ENCODE peak calls at places on chromosome 2, in six cellular contexts. One of them, this sample, is unnamed.

GRCh38 chr2:209685963-209686362 is 85.7 kb upstream of the UNC80 start:
- DNase-seq in body of pancreas: no peak
- DNase-seq in stomach: no peak
- DNase-seq in cardiac fibroblast: peak
- DNase-seq in AG10803: no peak
- DNase-seq in psoas muscle: no peak
- DNase-seq in this sample: no peak

GRCh38 chr2:24124003-24124585 is 825 bp downstream of the FAM228B start:
- DNase-seq in body of pancreas: no peak
- DNase-seq in stomach: no peak
- DNase-seq in cardiac fibroblast: no peak
- DNase-seq in AG10803: peak
- DNase-seq in psoas muscle: no peak
- DNase-seq in this sample: no peak

GRCh38 chr2:158967731-158968395 is 577 bp upstream of the TANC1 start:
- DNase-seq in body of pancreas: peak
- DNase-seq in stomach: peak
- DNase-seq in cardiac fibroblast: peak
- DNase-seq in AG10803: peak
- DNase-seq in psoas muscle: peak
- DNase-seq in this sample: peak

GRCh38 chr2:120656273-120656960 is 79.3 kb upstream of the GLI2 start:
- DNase-seq in body of pancreas: no peak
- DNase-seq in stomach: no peak
- DNase-seq in cardiac fibroblast: no peak
- DNase-seq in AG10803: peak
- DNase-seq in psoas muscle: no peak
- DNase-seq in this sample: no peak

GRCh38 chr2:20634430-20635095 is 16.3 kb downstream of the HS1BP3 start:
- DNase-seq in body of pancreas: peak
- DNase-seq in stomach: no peak
- DNase-seq in cardiac fibroblast: peak
- DNase-seq in AG10803: peak
- DNase-seq in psoas muscle: no peak
- DNase-seq in this sample: peak

GRCh38 chr2:205808493-205809121 is 126.3 kb downstream of the NRP2 start:
- DNase-seq in body of pancreas: no peak
- DNase-seq in stomach: no peak
- DNase-seq in cardiac fibroblast: peak
- DNase-seq in AG10803: peak
- DNase-seq in psoas muscle: peak
- DNase-seq in this sample: no peak

GRCh38 chr2:208488668-208489564 is 82.3 kb downstream of the PTH2R start:
- DNase-seq in body of pancreas: no peak
- DNase-seq in stomach: no peak
- DNase-seq in cardiac fibroblast: no peak
- DNase-seq in AG10803: no peak
- DNase-seq in psoas muscle: no peak
- DNase-seq in this sample: no peak

GRCh38 chr2:84924173-84925106 is 19.0 kb downstream of the TMSB10 start:
- DNase-seq in body of pancreas: no peak
- DNase-seq in stomach: peak
- DNase-seq in cardiac fibroblast: peak
- DNase-seq in AG10803: peak
- DNase-seq in psoas muscle: no peak
- DNase-seq in this sample: peak

GRCh38 chr2:8159211-8159965 is 522.5 kb upstream of the ID2 start:
- DNase-seq in body of pancreas: no peak
- DNase-seq in stomach: no peak
- DNase-seq in cardiac fibroblast: no peak
- DNase-seq in AG10803: no peak
- DNase-seq in psoas muscle: no peak
- DNase-seq in this sample: no peak

GRCh38 chr2:229133155-229133772 is 137.8 kb downstream of the PID1 start:
- DNase-seq in body of pancreas: peak
- DNase-seq in stomach: no peak
- DNase-seq in cardiac fibroblast: peak
- DNase-seq in AG10803: peak
- DNase-seq in psoas muscle: no peak
- DNase-seq in this sample: peak

GRCh38 chr2:119591523-119591922 is 47.3 kb downstream of the CFAP221 start:
- DNase-seq in body of pancreas: no peak
- DNase-seq in stomach: no peak
- DNase-seq in cardiac fibroblast: no peak
- DNase-seq in AG10803: no peak
- DNase-seq in psoas muscle: no peak
- DNase-seq in this sample: no peak

GRCh38 chr2:40606862-40607261 is 155.0 kb upstream of the SLC8A1 start:
- DNase-seq in body of pancreas: no peak
- DNase-seq in stomach: no peak
- DNase-seq in cardiac fibroblast: no peak
- DNase-seq in AG10803: peak
- DNase-seq in psoas muscle: no peak
- DNase-seq in this sample: no peak

GRCh38 chr2:222318712-222319575 is 20.1 kb upstream of the PAX3 start:
- DNase-seq in body of pancreas: peak
- DNase-seq in stomach: no peak
- DNase-seq in cardiac fibroblast: peak
- DNase-seq in AG10803: no peak
- DNase-seq in psoas muscle: no peak
- DNase-seq in this sample: no peak

GRCh38 chr2:12549641-12550040 is 167.1 kb upstream of the TRIB2 start:
- DNase-seq in body of pancreas: no peak
- DNase-seq in stomach: no peak
- DNase-seq in cardiac fibroblast: peak
- DNase-seq in AG10803: peak
- DNase-seq in psoas muscle: no peak
- DNase-seq in this sample: peak

GRCh38 chr2:27705851-27706622 is 42.3 kb downstream of the SLC4A1AP start:
- DNase-seq in body of pancreas: peak
- DNase-seq in stomach: peak
- DNase-seq in cardiac fibroblast: peak
- DNase-seq in AG10803: peak
- DNase-seq in psoas muscle: peak
- DNase-seq in this sample: peak

GRCh38 chr2:95298471-95299111 is 1.4 kb downstream of the KCNIP3 start:
- DNase-seq in body of pancreas: no peak
- DNase-seq in stomach: no peak
- DNase-seq in cardiac fibroblast: no peak
- DNase-seq in AG10803: no peak
- DNase-seq in psoas muscle: no peak
- DNase-seq in this sample: no peak

GRCh38 chr2:67776276-67776675 is 286.5 kb downstream of the C1D start:
- DNase-seq in body of pancreas: no peak
- DNase-seq in stomach: no peak
- DNase-seq in cardiac fibroblast: no peak
- DNase-seq in AG10803: no peak
- DNase-seq in psoas muscle: no peak
- DNase-seq in this sample: no peak

GRCh38 chr2:168119519-168120141 is 127.8 kb downstream of the STK39 start:
- DNase-seq in body of pancreas: no peak
- DNase-seq in stomach: no peak
- DNase-seq in cardiac fibroblast: peak
- DNase-seq in AG10803: peak
- DNase-seq in psoas muscle: no peak
- DNase-seq in this sample: peak

GRCh38 chr2:61707984-61708852 is 145.6 kb downstream of the FAM161A start:
- DNase-seq in body of pancreas: peak
- DNase-seq in stomach: peak
- DNase-seq in cardiac fibroblast: no peak
- DNase-seq in AG10803: no peak
- DNase-seq in psoas muscle: no peak
- DNase-seq in this sample: peak

GRCh38 chr2:160334028-160334729 is 134.1 kb upstream of the ITGB6 start:
- DNase-seq in body of pancreas: no peak
- DNase-seq in stomach: no peak
- DNase-seq in cardiac fibroblast: peak
- DNase-seq in AG10803: peak
- DNase-seq in psoas muscle: no peak
- DNase-seq in this sample: peak

GRCh38 chr2:234533631-234534030 is 36.8 kb upstream of the ARL4C start:
- DNase-seq in body of pancreas: no peak
- DNase-seq in stomach: no peak
- DNase-seq in cardiac fibroblast: no peak
- DNase-seq in AG10803: no peak
- DNase-seq in psoas muscle: no peak
- DNase-seq in this sample: no peak

GRCh38 chr2:172995323-172996244 is 80.1 kb upstream of the MAP3K20 start:
- DNase-seq in body of pancreas: no peak
- DNase-seq in stomach: no peak
- DNase-seq in cardiac fibroblast: peak
- DNase-seq in AG10803: peak
- DNase-seq in psoas muscle: peak
- DNase-seq in this sample: peak

GRCh38 chr2:228731517-228731916 is 539.6 kb downstream of the PID1 start:
- DNase-seq in body of pancreas: no peak
- DNase-seq in stomach: no peak
- DNase-seq in cardiac fibroblast: peak
- DNase-seq in AG10803: peak
- DNase-seq in psoas muscle: no peak
- DNase-seq in this sample: peak

GRCh38 chr2:69221960-69222751 is 164.9 kb downstream of the GFPT1 start:
- DNase-seq in body of pancreas: no peak
- DNase-seq in stomach: no peak
- DNase-seq in cardiac fibroblast: peak
- DNase-seq in AG10803: peak
- DNase-seq in psoas muscle: no peak
- DNase-seq in this sample: peak

GRCh38 chr2:186068154-186068826 is 329.7 kb downstream of the FSIP2 start:
- DNase-seq in body of pancreas: no peak
- DNase-seq in stomach: no peak
- DNase-seq in cardiac fibroblast: peak
- DNase-seq in AG10803: peak
- DNase-seq in psoas muscle: no peak
- DNase-seq in this sample: no peak

GRCh38 chr2:182649316-182649715 is 66.7 kb upstream of the DNAJC10 start:
- DNase-seq in body of pancreas: no peak
- DNase-seq in stomach: no peak
- DNase-seq in cardiac fibroblast: peak
- DNase-seq in AG10803: peak
- DNase-seq in psoas muscle: no peak
- DNase-seq in this sample: peak

GRCh38 chr2:239440511-239440959 is 39.7 kb upstream of the HDAC4 start:
- DNase-seq in body of pancreas: no peak
- DNase-seq in stomach: no peak
- DNase-seq in cardiac fibroblast: no peak
- DNase-seq in AG10803: no peak
- DNase-seq in psoas muscle: no peak
- DNase-seq in this sample: no peak

GRCh38 chr2:221571391-221572179 is 519 bp downstream of the EPHA4 start:
- DNase-seq in body of pancreas: no peak
- DNase-seq in stomach: no peak
- DNase-seq in cardiac fibroblast: peak
- DNase-seq in AG10803: peak
- DNase-seq in psoas muscle: peak
- DNase-seq in this sample: peak

GRCh38 chr2:95043300-95043786 is 17.8 kb downstream of the MAL start:
- DNase-seq in body of pancreas: peak
- DNase-seq in stomach: peak
- DNase-seq in cardiac fibroblast: peak
- DNase-seq in AG10803: peak
- DNase-seq in psoas muscle: peak
- DNase-seq in this sample: peak

GRCh38 chr2:65277791-65278449 is 50.3 kb downstream of the ACTR2 start:
- DNase-seq in body of pancreas: no peak
- DNase-seq in stomach: no peak
- DNase-seq in cardiac fibroblast: no peak
- DNase-seq in AG10803: no peak
- DNase-seq in psoas muscle: no peak
- DNase-seq in this sample: peak
- TF ChIP-seq CTCF in body of pancreas: no peak
- TF ChIP-seq CTCF in stomach: no peak
- TF ChIP-seq CTCF in cardiac fibroblast: peak
- TF ChIP-seq CTCF in AG10803: no peak
- TF ChIP-seq CTCF in psoas muscle: no peak
- TF ChIP-seq CTCF in this sample: peak

GRCh38 chr2:30500699-30501098 is 53.7 kb downstream of the LCLAT1 start:
- DNase-seq in body of pancreas: no peak
- DNase-seq in stomach: no peak
- DNase-seq in cardiac fibroblast: no peak
- DNase-seq in AG10803: no peak
- DNase-seq in psoas muscle: no peak
- DNase-seq in this sample: no peak

GRCh38 chr2:30505500-30506180 is 58.6 kb downstream of the LCLAT1 start:
- DNase-seq in body of pancreas: no peak
- DNase-seq in stomach: no peak
- DNase-seq in cardiac fibroblast: no peak
- DNase-seq in AG10803: no peak
- DNase-seq in psoas muscle: no peak
- DNase-seq in this sample: no peak

GRCh38 chr2:30503692-30504076 is 56.6 kb downstream of the LCLAT1 start:
- DNase-seq in body of pancreas: no peak
- DNase-seq in stomach: no peak
- DNase-seq in cardiac fibroblast: no peak
- DNase-seq in AG10803: no peak
- DNase-seq in psoas muscle: no peak
- DNase-seq in this sample: no peak

GRCh38 chr2:30502310-30502709 is 55.3 kb downstream of the LCLAT1 start:
- DNase-seq in body of pancreas: no peak
- DNase-seq in stomach: no peak
- DNase-seq in cardiac fibroblast: no peak
- DNase-seq in AG10803: no peak
- DNase-seq in psoas muscle: no peak
- DNase-seq in this sample: no peak

GRCh38 chr2:30503007-30503691 is 56.1 kb downstream of the LCLAT1 start:
- DNase-seq in body of pancreas: no peak
- DNase-seq in stomach: no peak
- DNase-seq in cardiac fibroblast: peak
- DNase-seq in AG10803: peak
- DNase-seq in psoas muscle: no peak
- DNase-seq in this sample: no peak
- TF ChIP-seq CTCF in body of pancreas: no peak
- TF ChIP-seq CTCF in stomach: no peak
- TF ChIP-seq CTCF in cardiac fibroblast: peak
- TF ChIP-seq CTCF in AG10803: no peak
- TF ChIP-seq CTCF in psoas muscle: no peak
- TF ChIP-seq CTCF in this sample: peak

DNA sequence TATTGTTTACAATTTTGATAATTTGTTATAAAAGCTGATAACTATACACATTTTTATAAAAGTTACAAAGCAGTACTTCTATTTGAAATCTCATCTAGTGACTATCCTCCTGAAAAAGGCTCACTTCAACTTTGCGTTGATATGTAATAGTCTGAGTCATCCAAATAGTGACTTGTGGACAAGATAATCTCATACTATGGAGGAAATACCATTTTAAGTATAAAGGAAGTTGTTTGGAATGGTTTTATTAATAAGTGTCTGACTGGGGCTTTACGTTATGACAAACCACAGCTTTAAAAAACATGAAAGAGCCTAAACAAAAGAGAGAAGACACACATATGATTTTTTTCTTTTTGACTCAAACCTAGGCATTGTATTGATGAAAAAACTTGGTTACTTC is 272.3 kb upstream of the COL3A1 start:
- DNase-seq in body of pancreas: no peak
- DNase-seq in stomach: no peak
- DNase-seq in cardiac fibroblast: peak
- DNase-seq in AG10803: peak
- DNase-seq in psoas muscle: no peak
- DNase-seq in this sample: peak
- TF ChIP-seq CTCF in body of pancreas: no peak
- TF ChIP-seq CTCF in stomach: no peak
- TF ChIP-seq CTCF in cardiac fibroblast: no peak
- TF ChIP-seq CTCF in AG10803: no peak
- TF ChIP-seq CTCF in psoas muscle: no peak
- TF ChIP-seq CTCF in this sample: no peak

GRCh38 chr2:200054681-200055468 is 99.5 kb downstream of the MAIP1 start:
- DNase-seq in body of pancreas: no peak
- DNase-seq in stomach: no peak
- DNase-seq in cardiac fibroblast: no peak
- DNase-seq in AG10803: no peak
- DNase-seq in psoas muscle: no peak
- DNase-seq in this sample: no peak
- TF ChIP-seq CTCF in body of pancreas: no peak
- TF ChIP-seq CTCF in stomach: no peak
- TF ChIP-seq CTCF in cardiac fibroblast: peak
- TF ChIP-seq CTCF in AG10803: no peak
- TF ChIP-seq CTCF in psoas muscle: no peak
- TF ChIP-seq CTCF in this sample: peak

This sample was measured in HFFc6.